ENCODE peak calls at places on chromosomes 6 and 20, in seven cellular contexts. One of them, this sample, is unnamed.

GRCh38 chr6:53614676-53615075 is 50.9 kb downstream of the KLHL31 start:
- DNase-seq in GM12865: no peak
- DNase-seq in tibial artery: no peak
- DNase-seq in esophagus squamous epithelium: no peak
- DNase-seq in NB4: no peak
- DNase-seq in K562: no peak
- DNase-seq in HFF-Myc: no peak
- DNase-seq in this sample: no peak

GRCh38 chr20:51553897-51554504 is 11.5 kb upstream of the NFATC2 start:
- DNase-seq in GM12865: no peak
- DNase-seq in tibial artery: no peak
- DNase-seq in esophagus squamous epithelium: no peak
- DNase-seq in NB4: no peak
- DNase-seq in K562: no peak
- DNase-seq in HFF-Myc: no peak
- DNase-seq in this sample: peak; percentile 87

GRCh38 chr6:90197854-90198496 is 98.7 kb downstream of the BACH2 start:
- DNase-seq in GM12865: no peak
- DNase-seq in tibial artery: no peak
- DNase-seq in esophagus squamous epithelium: no peak
- DNase-seq in NB4: peak; percentile 53
- DNase-seq in K562: no peak
- DNase-seq in HFF-Myc: peak; percentile 45
- DNase-seq in this sample: peak; percentile 78

GRCh38 chr6:16494781-16495180 is 256.4 kb downstream of the GMPR start:
- DNase-seq in GM12865: peak; percentile 90
- DNase-seq in tibial artery: no peak
- DNase-seq in esophagus squamous epithelium: no peak
- DNase-seq in NB4: peak; percentile 51
- DNase-seq in K562: no peak
- DNase-seq in HFF-Myc: no peak
- DNase-seq in this sample: no peak

GRCh38 chr6:133740784-133741183 is 148.1 kb upstream of the TCF21 start:
- DNase-seq in GM12865: no peak
- DNase-seq in tibial artery: no peak
- DNase-seq in esophagus squamous epithelium: no peak
- DNase-seq in NB4: no peak
- DNase-seq in K562: no peak
- DNase-seq in HFF-Myc: no peak
- DNase-seq in this sample: no peak

GRCh38 chr20:59031326-59032022 is 661 bp downstream of the ATP5F1E start:
- DNase-seq in GM12865: peak; percentile 52
- DNase-seq in tibial artery: no peak
- DNase-seq in esophagus squamous epithelium: no peak
- DNase-seq in NB4: peak; percentile 25
- DNase-seq in K562: no peak
- DNase-seq in HFF-Myc: no peak
- DNase-seq in this sample: peak; percentile 11

GRCh38 chr6:44275749-44276648 is 5.7 kb downstream of the TMEM151B start:
- DNase-seq in GM12865: no peak
- DNase-seq in tibial artery: no peak
- DNase-seq in esophagus squamous epithelium: no peak
- DNase-seq in NB4: no peak
- DNase-seq in K562: peak; percentile 71
- DNase-seq in HFF-Myc: no peak
- DNase-seq in this sample: no peak

GRCh38 chr6:56927538-56928453 is 27.1 kb upstream of the BEND6 start:
- DNase-seq in GM12865: no peak
- DNase-seq in tibial artery: no peak
- DNase-seq in esophagus squamous epithelium: no peak
- DNase-seq in NB4: peak; percentile 56
- DNase-seq in K562: no peak
- DNase-seq in HFF-Myc: no peak
- DNase-seq in this sample: peak; percentile 49

GRCh38 chr20:55142932-55143331 is 667.5 kb downstream of the DOK5 start:
- DNase-seq in GM12865: no peak
- DNase-seq in tibial artery: no peak
- DNase-seq in esophagus squamous epithelium: no peak
- DNase-seq in NB4: no peak
- DNase-seq in K562: no peak
- DNase-seq in HFF-Myc: no peak
- DNase-seq in this sample: no peak

GRCh38 chr6:32932132-32932868 is 8.5 kb downstream of the HLA-DMB start:
- DNase-seq in GM12865: no peak
- DNase-seq in tibial artery: no peak
- DNase-seq in esophagus squamous epithelium: no peak
- DNase-seq in NB4: no peak
- DNase-seq in K562: no peak
- DNase-seq in HFF-Myc: no peak
- DNase-seq in this sample: peak; percentile 42

GRCh38 chr6:343960-344815 is 47.4 kb upstream of the IRF4 start:
- DNase-seq in GM12865: no peak
- DNase-seq in tibial artery: no peak
- DNase-seq in esophagus squamous epithelium: no peak
- DNase-seq in NB4: no peak
- DNase-seq in K562: no peak
- DNase-seq in HFF-Myc: no peak
- DNase-seq in this sample: no peak

GRCh38 chr6:163984446-163984936 is 570.0 kb downstream of the QKI start:
- DNase-seq in GM12865: peak; percentile 30
- DNase-seq in tibial artery: no peak
- DNase-seq in esophagus squamous epithelium: no peak
- DNase-seq in NB4: peak; percentile 70
- DNase-seq in K562: no peak
- DNase-seq in HFF-Myc: no peak
- DNase-seq in this sample: no peak

DNA sequence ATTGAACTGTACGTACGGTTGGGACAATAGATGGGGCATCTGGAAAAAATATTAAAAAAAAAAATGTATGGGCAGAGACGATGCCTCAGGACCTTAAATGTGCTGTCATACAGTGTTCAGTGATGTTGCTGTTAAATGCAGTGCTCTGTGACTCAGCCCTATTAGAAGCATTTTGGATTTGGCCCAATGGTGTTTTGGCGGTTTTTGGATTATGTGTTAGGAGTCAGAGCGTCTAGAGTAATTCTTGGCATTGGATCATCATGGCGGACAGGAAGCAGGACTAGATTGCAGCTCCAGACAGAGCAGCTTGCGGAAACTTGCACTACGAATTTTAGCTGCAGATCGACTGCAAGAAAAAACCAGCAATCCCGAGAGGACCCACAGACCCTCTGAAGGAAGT is 280.0 kb downstream of the SOX4 start:
- DNase-seq in GM12865: no peak
- DNase-seq in tibial artery: no peak
- DNase-seq in esophagus squamous epithelium: no peak
- DNase-seq in NB4: no peak
- DNase-seq in K562: no peak
- DNase-seq in HFF-Myc: peak; percentile 88
- DNase-seq in this sample: peak; percentile 98
- H3K4me3 ChIP-seq in GM12865: no peak overlapping the region
- H3K4me3 ChIP-seq in tibial artery: no peak overlapping the region
- H3K4me3 ChIP-seq in esophagus squamous epithelium: no peak overlapping the region
- H3K4me3 ChIP-seq in NB4: no peak overlapping the region
- H3K4me3 ChIP-seq in K562: no peak overlapping the region
- H3K4me3 ChIP-seq in HFF-Myc: no peak overlapping the region
- H3K4me3 ChIP-seq in this sample: no peak overlapping the region

DNA sequence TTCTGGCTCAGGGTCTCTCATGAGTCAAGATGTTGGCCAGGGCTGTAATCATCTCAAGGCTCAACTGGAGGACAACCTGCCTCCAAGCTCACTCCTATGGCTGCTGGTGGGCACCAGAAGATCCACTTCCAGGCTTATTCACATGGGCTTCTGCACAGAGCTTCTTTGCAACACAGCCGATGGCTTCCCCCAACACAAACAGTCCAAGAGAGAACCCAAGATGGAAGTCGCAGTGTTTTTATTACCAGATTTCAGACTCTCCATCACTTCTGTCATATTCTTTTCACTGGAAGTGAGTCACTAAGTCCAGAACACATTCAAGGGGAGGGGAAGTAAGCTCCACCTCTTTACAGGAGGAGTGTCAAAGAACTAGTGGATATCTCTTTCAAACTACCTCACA is 75.5 kb downstream of the CD164 start:
- DNase-seq in GM12865: no peak
- DNase-seq in tibial artery: no peak
- DNase-seq in esophagus squamous epithelium: no peak
- DNase-seq in NB4: no peak
- DNase-seq in K562: peak; percentile 38
- DNase-seq in HFF-Myc: no peak
- DNase-seq in this sample: peak; percentile 21
- TF ChIP-seq CTCF in GM12865: no peak
- TF ChIP-seq CTCF in tibial artery: no peak
- TF ChIP-seq CTCF in esophagus squamous epithelium: no peak
- TF ChIP-seq CTCF in NB4: no peak
- TF ChIP-seq CTCF in K562: no peak
- TF ChIP-seq CTCF in HFF-Myc: no peak
- TF ChIP-seq CTCF in this sample: no peak

GRCh38 chr6:3748726-3749389 is 2.7 kb downstream of the PXDC1 start:
- DNase-seq in GM12865: no peak
- DNase-seq in tibial artery: no peak
- DNase-seq in esophagus squamous epithelium: no peak
- DNase-seq in NB4: no peak
- DNase-seq in K562: no peak
- DNase-seq in HFF-Myc: no peak
- DNase-seq in this sample: no peak
- H3K4me3 ChIP-seq in GM12865: no peak overlapping the region
- H3K4me3 ChIP-seq in tibial artery: peak overlapping the region; percentile 96
- H3K4me3 ChIP-seq in esophagus squamous epithelium: peak overlapping the region; percentile 97
- H3K4me3 ChIP-seq in NB4: no peak overlapping the region
- H3K4me3 ChIP-seq in K562: no peak overlapping the region
- H3K4me3 ChIP-seq in HFF-Myc: peak overlapping the region; percentile 67
- H3K4me3 ChIP-seq in this sample: peak overlapping the region; percentile 69

GRCh38 chr6:131519670-131520436 is 53.2 kb upstream of the ARG1 start:
- DNase-seq in GM12865: peak; percentile 52
- DNase-seq in tibial artery: no peak
- DNase-seq in esophagus squamous epithelium: no peak
- DNase-seq in NB4: peak; percentile 53
- DNase-seq in K562: peak; percentile 23
- DNase-seq in HFF-Myc: peak; percentile 22
- DNase-seq in this sample: peak; percentile 59
- TF ChIP-seq CTCF in GM12865: peak; percentile 63
- TF ChIP-seq CTCF in tibial artery: no peak
- TF ChIP-seq CTCF in esophagus squamous epithelium: peak; percentile 27
- TF ChIP-seq CTCF in NB4: peak; percentile 59
- TF ChIP-seq CTCF in K562: peak; percentile 56
- TF ChIP-seq CTCF in HFF-Myc: peak; percentile 51
- TF ChIP-seq CTCF in this sample: peak; percentile 76

DNA sequence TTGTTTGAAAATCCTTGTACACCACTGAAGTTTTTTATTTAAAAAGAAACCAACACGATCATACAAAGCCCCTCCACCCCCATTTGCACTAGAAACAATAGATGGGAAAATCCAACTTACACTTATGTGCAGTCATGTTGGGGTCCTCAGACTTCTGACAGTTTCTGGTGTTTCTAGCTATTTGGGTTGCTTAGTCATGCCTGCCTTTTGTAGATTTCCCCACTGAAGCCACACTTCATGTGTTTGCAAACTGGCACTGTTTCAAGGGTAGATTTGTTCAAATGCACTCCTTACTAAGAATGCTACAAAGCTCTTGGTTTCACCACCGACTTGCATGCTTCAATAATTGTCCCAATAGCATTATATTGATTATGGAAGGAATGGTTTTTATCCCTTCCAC is 1.5 kb downstream of the SH3BGRL2 start:
- DNase-seq in GM12865: peak; percentile 23
- DNase-seq in tibial artery: no peak
- DNase-seq in esophagus squamous epithelium: no peak
- DNase-seq in NB4: no peak
- DNase-seq in K562: no peak
- DNase-seq in HFF-Myc: no peak
- DNase-seq in this sample: no peak
- H3K4me3 ChIP-seq in GM12865: no peak overlapping the region
- H3K4me3 ChIP-seq in tibial artery: peak overlapping the region; percentile 4
- H3K4me3 ChIP-seq in esophagus squamous epithelium: peak overlapping the region; percentile 94
- H3K4me3 ChIP-seq in NB4: no peak overlapping the region
- H3K4me3 ChIP-seq in K562: peak overlapping the region; percentile 2
- H3K4me3 ChIP-seq in HFF-Myc: no peak overlapping the region
- H3K4me3 ChIP-seq in this sample: no peak overlapping the region

GRCh38 chr20:63864978-63865640 is at the start of gene TPD52L2:
- DNase-seq in GM12865: peak; percentile 99
- DNase-seq in tibial artery: peak; percentile 99
- DNase-seq in esophagus squamous epithelium: peak; percentile 89
- DNase-seq in NB4: peak; percentile 100
- DNase-seq in K562: peak; percentile 94
- DNase-seq in HFF-Myc: peak; percentile 95
- DNase-seq in this sample: peak; percentile 97
- TF ChIP-seq CTCF in GM12865: no peak
- TF ChIP-seq CTCF in tibial artery: no peak
- TF ChIP-seq CTCF in esophagus squamous epithelium: no peak
- TF ChIP-seq CTCF in NB4: no peak
- TF ChIP-seq CTCF in K562: no peak
- TF ChIP-seq CTCF in HFF-Myc: no peak
- TF ChIP-seq CTCF in this sample: no peak

DNA sequence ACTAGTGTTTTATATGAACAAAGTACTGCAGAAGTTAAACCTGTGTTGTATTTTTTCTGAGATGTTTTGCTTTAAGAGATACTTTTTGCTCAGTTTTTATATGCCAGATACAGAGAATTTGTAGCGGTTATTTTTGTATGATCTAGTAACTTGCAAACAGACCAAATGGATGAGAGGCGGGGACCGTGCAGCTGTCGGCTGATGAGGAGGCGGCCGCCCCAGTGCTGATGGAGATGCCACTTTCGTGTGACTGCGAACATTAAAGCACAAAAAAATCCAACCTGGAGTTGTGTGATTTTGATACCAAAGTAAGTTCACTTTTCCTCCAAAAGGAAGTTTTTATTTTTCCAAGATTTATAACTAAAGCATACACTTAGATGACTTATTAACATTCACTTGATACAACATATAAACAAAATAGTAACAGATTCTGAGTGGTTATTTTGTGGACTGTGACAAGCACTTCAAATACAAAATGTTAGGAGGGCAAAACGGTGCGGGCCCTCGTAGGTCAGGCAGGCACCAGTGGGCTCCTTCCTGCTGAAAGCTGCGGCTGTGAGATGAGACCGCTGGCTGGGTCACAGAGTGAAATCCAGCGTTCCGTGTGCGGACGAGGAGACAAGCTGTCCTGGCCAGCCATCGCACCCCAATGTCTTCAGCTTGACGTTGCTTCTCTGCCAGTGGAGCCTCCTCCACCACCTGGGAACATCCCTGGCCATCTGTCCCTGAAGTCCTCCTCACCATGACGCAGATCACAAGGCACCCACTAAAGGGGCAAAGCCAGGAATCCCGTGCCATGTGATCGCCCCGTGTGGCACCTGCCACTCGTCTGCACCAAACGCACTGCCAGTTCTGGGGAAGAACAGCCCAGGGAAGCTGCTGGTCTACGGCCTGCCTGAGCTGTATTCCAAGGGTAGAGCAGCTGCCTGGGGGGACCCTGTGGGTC is 4.0 kb upstream of the OGFR start:
- DNase-seq in GM12865: no peak
- DNase-seq in tibial artery: no peak
- DNase-seq in esophagus squamous epithelium: no peak
- DNase-seq in NB4: no peak
- DNase-seq in K562: no peak
- DNase-seq in HFF-Myc: no peak
- DNase-seq in this sample: no peak
- H3K4me3 ChIP-seq in GM12865: no peak overlapping the region
- H3K4me3 ChIP-seq in tibial artery: no peak overlapping the region
- H3K4me3 ChIP-seq in esophagus squamous epithelium: no peak overlapping the region
- H3K4me3 ChIP-seq in NB4: no peak overlapping the region
- H3K4me3 ChIP-seq in K562: no peak overlapping the region
- H3K4me3 ChIP-seq in HFF-Myc: no peak overlapping the region
- H3K4me3 ChIP-seq in this sample: no peak overlapping the region

This sample was measured in fibroblast of mammary gland.